ENCODE peak calls at places on chromosomes 11 and 22, in six cellular contexts. Y, M, P, D, O and R are unnamed samples.

GRCh38 chr11:9906043-9906791 is 242.3 kb downstream of the SWAP70 start:
- DNase-seq in Y (no peak), M (peak), P (no peak), D (peak), O (peak), R (no peak)

GRCh38 chr11:85310479-85310878 is 316.7 kb downstream of the DLG2 start:
- DNase-seq in Y (no peak), M (no peak), P (no peak), D (no peak), O (no peak), R (no peak)

GRCh38 chr22:26785942-26786341 is 128.6 kb downstream of the MIAT start:
- DNase-seq in Y (no peak), M (no peak), P (no peak), D (no peak), O (no peak), R (no peak)

GRCh38 chr22:49620666-49621065 is 207.0 kb downstream of the BRD1 start:
- DNase-seq in Y (no peak), M (no peak), P (no peak), D (no peak), O (no peak), R (no peak)

GRCh38 chr11:22668005-22668796 is 1.8 kb downstream of the GAS2 start:
- DNase-seq in Y (no peak), M (no peak), P (no peak), D (no peak), O (no peak), R (no peak)

GRCh38 chr11:93567406-93567819 is 24.2 kb upstream of the SMCO4 start:
- DNase-seq in Y (peak), M (no peak), P (no peak), D (no peak), O (peak), R (no peak)

GRCh38 chr22:19766235-19766505 is 5.6 kb downstream of the TBX1 start:
- DNase-seq in Y (no peak), M (no peak), P (no peak), D (no peak), O (no peak), R (no peak)

GRCh38 chr11:85740464-85741400 is 54.7 kb upstream of the CCDC89 start:
- DNase-seq in Y (no peak), M (no peak), P (no peak), D (no peak), O (peak), R (no peak)

GRCh38 chr11:112652786-112653390 is 308.3 kb upstream of the NCAM1 start:
- DNase-seq in Y (no peak), M (no peak), P (no peak), D (peak), O (no peak), R (no peak)

GRCh38 chr11:87038235-87038960 is 664 bp downstream of the TMEM135 start:
- DNase-seq in Y (no peak), M (no peak), P (no peak), D (no peak), O (peak), R (no peak)

GRCh38 chr11:34501500-34501899 is 12.1 kb downstream of the ELF5 start:
- DNase-seq in Y (no peak), M (peak), P (no peak), D (peak), O (peak), R (no peak)

GRCh38 chr22:41036924-41037323 is 55.5 kb upstream of the EP300 start:
- DNase-seq in Y (no peak), M (no peak), P (no peak), D (no peak), O (no peak), R (no peak)

GRCh38 chr22:30092686-30093085 is 12.4 kb downstream of the HORMAD2 start:
- DNase-seq in Y (no peak), M (no peak), P (no peak), D (no peak), O (no peak), R (no peak)

GRCh38 chr11:19116315-19116970 is 525 bp upstream of the ZDHHC13 start:
- DNase-seq in Y (no peak), M (no peak), P (no peak), D (no peak), O (no peak), R (no peak)

GRCh38 chr11:721913-722811 is 16.1 kb downstream of the EPS8L2 start:
- DNase-seq in Y (no peak), M (no peak), P (no peak), D (no peak), O (no peak), R (no peak)

GRCh38 chr11:724733-725386 is 18.8 kb downstream of the EPS8L2 start:
- DNase-seq in Y (no peak), M (no peak), P (no peak), D (no peak), O (no peak), R (no peak)

GRCh38 chr11:724063-724732 is 18.2 kb downstream of the EPS8L2 start:
- DNase-seq in Y (no peak), M (no peak), P (no peak), D (no peak), O (no peak), R (no peak)

GRCh38 chr11:721347-721912 is 15.4 kb downstream of the EPS8L2 start:
- DNase-seq in Y (no peak), M (no peak), P (no peak), D (no peak), O (no peak), R (no peak)

DNA sequence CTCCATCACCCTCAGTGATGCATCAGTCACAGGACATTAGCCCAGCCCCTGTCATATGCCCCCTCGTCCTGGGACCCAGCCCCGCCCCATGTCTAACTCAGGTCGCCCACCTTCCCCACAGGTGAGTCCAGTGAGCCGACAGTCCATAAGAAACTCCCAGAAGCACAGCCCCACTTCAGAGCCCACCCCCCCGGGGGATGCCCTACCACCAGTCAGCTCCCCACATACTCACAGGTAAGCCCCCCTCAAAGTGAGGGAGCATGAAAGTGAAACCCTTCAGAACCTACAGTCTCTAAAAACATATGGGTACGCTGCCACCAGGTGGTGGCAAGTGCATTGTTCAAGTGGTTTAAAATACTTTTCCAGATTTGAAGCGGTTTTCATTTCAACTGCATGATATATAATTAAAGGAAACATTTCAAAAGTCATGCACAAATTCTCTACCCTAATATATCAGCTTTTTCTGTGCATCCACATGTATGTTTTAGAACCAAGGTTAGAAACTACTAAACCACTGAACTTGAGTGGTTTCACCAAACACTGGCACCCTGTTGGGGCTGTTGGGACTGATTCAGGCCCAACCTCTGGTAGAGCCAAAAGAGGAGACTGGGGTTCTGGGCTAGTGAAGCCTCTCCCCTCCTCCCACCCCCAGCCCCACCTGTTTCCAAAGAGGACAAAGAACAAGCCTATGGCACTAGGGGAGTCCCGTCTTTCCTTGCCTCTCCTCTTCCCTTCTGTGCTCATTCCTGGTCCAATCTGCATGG is 17.3 kb downstream of the EPS8L2 start:
- DNase-seq in Y (peak), M (no peak), P (no peak), D (no peak), O (peak), R (peak)
- TF ChIP-seq CTCF in Y (peak), M (peak), P (peak), D (peak), O (peak), R (peak)

GRCh38 chr22:35037089-35037488 is 28.9 kb upstream of the ISX start:
- DNase-seq in Y (no peak), M (no peak), P (peak), D (no peak), O (peak), R (no peak)
- TF ChIP-seq CTCF in Y (peak), M (no peak), P (no peak), D (no peak), O (peak), R (no peak)

DNA sequence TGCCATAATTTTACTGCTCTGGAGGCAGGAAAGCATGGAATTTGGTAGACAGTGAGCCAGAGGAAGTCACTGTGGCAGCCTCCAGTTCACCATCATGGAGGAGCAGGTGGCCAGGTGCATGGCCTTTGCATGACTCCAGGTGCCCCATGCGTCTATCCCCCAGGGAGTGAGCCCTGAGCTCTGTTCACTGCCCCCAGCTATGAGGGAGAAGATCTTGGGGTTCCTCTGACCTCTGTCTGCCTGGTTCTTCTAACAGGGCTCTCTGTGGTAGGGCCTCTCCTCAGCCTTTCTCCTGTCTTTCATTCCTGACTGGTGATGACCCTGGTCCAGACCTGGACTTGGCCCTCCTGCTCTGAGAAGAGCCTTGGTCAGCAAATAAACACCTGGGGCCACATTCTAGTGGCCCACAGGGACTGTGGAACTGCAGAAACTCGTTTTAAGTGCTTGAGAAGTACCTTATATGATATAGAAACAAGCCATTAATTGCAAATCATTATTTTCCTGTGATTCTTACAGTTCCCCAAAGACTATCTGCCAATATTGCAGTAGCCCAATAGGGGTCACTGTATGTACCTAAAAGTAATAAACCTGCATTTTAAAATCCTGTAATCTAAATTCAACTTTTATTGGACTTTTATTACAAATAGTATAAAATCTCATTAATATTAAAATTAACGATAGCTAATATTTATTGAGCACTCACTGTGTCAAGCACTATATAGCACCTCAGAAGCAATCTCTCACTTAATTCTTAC is 120.0 kb upstream of the SYT13 start:
- DNase-seq in Y (no peak), M (no peak), P (no peak), D (no peak), O (peak), R (no peak)
- TF ChIP-seq CTCF in Y (peak), M (peak), P (peak), D (peak), O (peak), R (peak)

GRCh38 chr22:46974077-46974476 is 211.6 kb downstream of the TBC1D22A start:
- DNase-seq in Y (no peak), M (no peak), P (no peak), D (no peak), O (no peak), R (no peak)
- TF ChIP-seq CTCF in Y (no peak), M (no peak), P (no peak), D (no peak), O (no peak), R (no peak)

GRCh38 chr22:37943471-37944198 is 9.8 kb downstream of the C22orf23 start:
- DNase-seq in Y (no peak), M (no peak), P (no peak), D (no peak), O (peak), R (no peak)

GRCh38 chr22:37940698-37941376 is 12.6 kb downstream of the C22orf23 start:
- DNase-seq in Y (peak), M (no peak), P (no peak), D (no peak), O (no peak), R (no peak)
- TF ChIP-seq CTCF in Y (no peak), M (no peak), P (no peak), D (no peak), O (no peak), R (no peak)

DNA sequence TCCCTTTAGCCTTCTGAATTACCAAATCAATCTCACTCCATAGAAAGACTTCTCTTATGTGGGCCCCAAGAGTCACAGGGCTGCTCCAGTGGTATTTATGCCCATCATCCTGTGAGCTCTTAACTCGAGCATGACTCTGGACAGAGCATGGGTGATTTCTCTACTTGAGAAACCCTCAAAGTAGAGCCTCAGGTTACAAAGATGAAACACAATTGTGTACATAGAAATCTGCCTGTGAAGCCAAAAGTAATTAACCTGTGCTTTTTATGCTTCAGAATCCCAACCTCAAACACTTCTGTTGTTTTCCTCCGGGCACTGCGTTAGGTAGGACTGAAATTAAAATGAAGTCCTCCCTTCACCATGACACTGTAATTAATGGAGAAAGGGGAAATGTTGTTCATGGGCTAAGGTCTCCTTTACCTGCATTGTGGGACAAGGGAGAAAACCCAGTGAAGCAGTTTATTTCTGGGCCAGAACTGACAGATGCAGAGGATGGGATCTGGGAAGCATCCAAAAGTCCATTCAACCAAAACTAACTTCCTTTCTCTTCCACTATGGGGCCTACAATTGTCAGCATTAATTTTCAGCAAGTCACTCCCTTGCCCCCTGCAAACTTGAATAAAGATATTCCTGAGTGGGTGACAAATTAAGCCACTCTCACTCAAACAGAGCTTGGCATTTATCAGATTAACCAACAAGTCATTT is 24.1 kb upstream of the POU2AF1 start:
- DNase-seq in Y (no peak), M (no peak), P (no peak), D (no peak), O (no peak), R (no peak)
- TF ChIP-seq CTCF in Y (no peak), M (no peak), P (no peak), D (no peak), O (no peak), R (no peak)